ENCODE peak calls at places on chromosome 5, in six cellular contexts. C is hippocampal formation; U is stimulated activated CD8-positive, alpha-beta memory T cell treated with anti-CD3 and anti-CD28 coated beads, Interleukin-7, amount 100 ng/mL, for 24 hours; B is GM06990; R is substantia nigra; N is NCI-H1105 treated with DMSO at 0.1 percent for 48 hours. D is an unnamed sample.

GRCh38 chr5:56607074-56607473 is 208.3 kb upstream of the MAP3K1 start:
- DNase-seq in R (no peak), N (no peak), C (no peak), U (no peak), B (no peak), D (no peak)

GRCh38 chr5:179974281-179974945 is 66.7 kb upstream of the TBC1D9B start:
- DNase-seq in R (no peak), B (no peak), U (no peak), C (no peak), N (peak; percentile 78), D (no peak)

GRCh38 chr5:102818345-102818744 is 63.2 kb downstream of the PAM start:
- DNase-seq in R (no peak), U (no peak), B (no peak), C (no peak), N (no peak), D (no peak)

GRCh38 chr5:65151632-65152031 is 330.1 kb downstream of the ADAMTS6 start:
- DNase-seq in B (no peak), N (no peak), C (no peak), R (no peak), U (no peak), D (no peak)

GRCh38 chr5:145697251-145698016 is 137.7 kb downstream of the PRELID2 start:
- DNase-seq in B (peak; percentile 3), C (no peak), N (no peak), R (no peak), U (no peak), D (peak; percentile 17)

GRCh38 chr5:14445581-14446290 is 135.9 kb upstream of the OTULINL start:
- DNase-seq in N (peak; percentile 11), C (peak; percentile 20), B (no peak), R (no peak), U (no peak), D (no peak)

GRCh38 chr5:83507431-83507830 is 35.9 kb downstream of the VCAN start:
- DNase-seq in U (no peak), N (no peak), R (no peak), C (no peak), B (no peak), D (no peak)

GRCh38 chr5:27026059-27026458 is 12.3 kb downstream of the CDH9 start:
- DNase-seq in C (no peak), N (no peak), U (no peak), B (no peak), R (no peak), D (no peak)

GRCh38 chr5:72241346-72242003 is 78.6 kb downstream of the MRPS27 start:
- DNase-seq in C (peak; percentile 66), N (no peak), B (no peak), U (no peak), R (peak; percentile 53), D (no peak)

GRCh38 chr5:116475232-116475828 is 99.3 kb downstream of the SEMA6A start:
- DNase-seq in R (no peak), U (no peak), N (no peak), C (no peak), B (peak; percentile 39), D (no peak)

GRCh38 chr5:39995990-39996389 is 571.2 kb upstream of the DAB2 start:
- DNase-seq in B (no peak), R (no peak), U (no peak), N (no peak), C (no peak), D (no peak)

GRCh38 chr5:135950611-135951010 is 4.2 kb downstream of the LECT2 start:
- DNase-seq in C (no peak), U (no peak), R (no peak), B (no peak), N (no peak), D (no peak)

GRCh38 chr5:126334755-126335154 is 88.5 kb upstream of the GRAMD2B start:
- DNase-seq in R (no peak), N (no peak), C (no peak), B (no peak), U (no peak), D (no peak)

GRCh38 chr5:1246711-1247431 is 21.7 kb downstream of the SLC6A18 start:
- DNase-seq in C (no peak), U (no peak), N (no peak), B (no peak), R (no peak), D (peak; percentile 65)

GRCh38 chr5:132003982-132004381 is 7.5 kb downstream of the ACSL6 start:
- DNase-seq in C (no peak), R (peak; percentile 26), N (no peak), U (no peak), B (no peak), D (no peak)

GRCh38 chr5:177429248-177430045 is 3.0 kb downstream of the GRK6 start:
- DNase-seq in R (no peak), C (peak; percentile 26), U (peak; percentile 66), B (peak; percentile 77), N (no peak), D (peak; percentile 11)

GRCh38 chr5:5685737-5686136 is 263.3 kb downstream of the ICE1 start:
- DNase-seq in B (no peak), N (no peak), R (no peak), C (no peak), U (no peak), D (no peak)

GRCh38 chr5:28714887-28715286 is 1676.5 kb upstream of the CDH9 start:
- DNase-seq in R (no peak), N (no peak), U (no peak), B (no peak), C (no peak), D (no peak)

GRCh38 chr5:149731332-149731616 is 1.2 kb downstream of the PPARGC1B start:
- DNase-seq in R (no peak), U (no peak), C (no peak), N (no peak), B (no peak), D (no peak)

GRCh38 chr5:68652507-68652906 is 437.0 kb downstream of the PIK3R1 start:
- DNase-seq in N (no peak), R (no peak), B (no peak), U (no peak), C (no peak), D (peak; percentile 14)

GRCh38 chr5:150511641-150512367 is 3.9 kb downstream of the NDST1 start:
- DNase-seq in B (no peak), N (no peak), C (no peak), U (no peak), R (no peak), D (peak; percentile 96)

GRCh38 chr5:56698463-56699381 is 116.6 kb upstream of the MAP3K1 start:
- DNase-seq in N (no peak), U (no peak), B (no peak), R (no peak), C (no peak), D (no peak)

GRCh38 chr5:117379521-117379920 is 804.9 kb upstream of the SEMA6A start:
- DNase-seq in N (no peak), C (no peak), R (no peak), U (no peak), B (no peak), D (no peak)

GRCh38 chr5:639584-640213 is 27.6 kb downstream of the CEP72 start:
- DNase-seq in N (no peak), C (no peak), R (no peak), B (no peak), U (no peak), D (no peak)

GRCh38 chr5:139764250-139764791 is 31.3 kb upstream of the PSD2 start:
- DNase-seq in N (peak; percentile 39), C (peak; percentile 81), U (no peak), R (peak; percentile 66), B (no peak), D (no peak)

GRCh38 chr5:172699999-172700685 is 59.1 kb downstream of the NEURL1B start:
- DNase-seq in N (no peak), U (no peak), R (no peak), B (no peak), C (no peak), D (no peak)

GRCh38 chr5:171595401-171595800 is 176.0 kb downstream of the FGF18 start:
- DNase-seq in C (no peak), N (no peak), B (no peak), U (no peak), R (no peak), D (peak; percentile 54)

GRCh38 chr5:111252799-111253564 is 28.8 kb downstream of the CAMK4 start:
- DNase-seq in U (no peak), R (no peak), C (no peak), B (peak; percentile 80), N (no peak), D (no peak)

GRCh38 chr5:7261049-7261448 is 134.9 kb upstream of the ADCY2 start:
- DNase-seq in B (no peak), R (no peak), U (no peak), C (no peak), N (peak; percentile 8), D (no peak)

D was measured in MG63.